ENCODE peak calls at places on chromosomes 12 and 14, in eight cellular contexts. A, R, P, O, Q, L, Z and S are unnamed samples.

GRCh38 chr12:110252716-110253115 is 28.3 kb upstream of the ATP2A2 start:
- DNase-seq in A (no peak), Q (no peak), P (no peak), L (no peak), R (no peak), O (no peak), Z (no peak), S (no peak)

GRCh38 chr14:52767058-52767833 is 24.2 kb downstream of the GNPNAT1 start:
- DNase-seq in Q (no peak), A (no peak), O (no peak), P (no peak), L (no peak), R (no peak), Z (no peak), S (no peak)

GRCh38 chr12:46179693-46180452 is 89.0 kb downstream of the SLC38A1 start:
- DNase-seq in O (no peak), L (no peak), Q (no peak), R (no peak), A (peak; percentile 27), P (no peak), Z (no peak), S (no peak)

GRCh38 chr12:89439946-89440345 is 84.7 kb downstream of the GALNT4 start:
- DNase-seq in A (no peak), P (no peak), L (no peak), O (no peak), R (no peak), Q (no peak), Z (no peak), S (no peak)

GRCh38 chr12:132152411-132152821 is 8.2 kb downstream of the NOC4L start:
- DNase-seq in P (no peak), Z (no peak), A (no peak), R (no peak), O (no peak), L (no peak), Q (no peak), S (no peak)

GRCh38 chr14:49853572-49854375 is 1.2 kb upstream of the NEMF start:
- DNase-seq in P (peak; percentile 73), Z (peak; percentile 70), A (peak; percentile 43), O (peak; percentile 88), R (peak; percentile 92), L (peak; percentile 14), Q (no peak), S (peak; percentile 36)

GRCh38 chr12:25794580-25794979 is 163.9 kb upstream of the RASSF8 start:
- DNase-seq in A (no peak), Q (no peak), O (no peak), P (no peak), R (no peak), L (no peak), Z (no peak), S (no peak)

GRCh38 chr12:45762185-45763110 is 32.9 kb downstream of the ARID2 start:
- DNase-seq in A (peak; percentile 16), Q (no peak), R (peak; percentile 60), P (peak; percentile 53), Z (peak; percentile 30), O (no peak), L (peak; percentile 1), S (peak; percentile 10)

GRCh38 chr14:74546416-74546815 is 52.9 kb downstream of the ISCA2 start:
- DNase-seq in P (no peak), R (no peak), O (no peak), Z (no peak), Q (no peak), A (no peak), L (no peak), S (no peak)

GRCh38 chr12:99053599-99054362 is 408.7 kb downstream of the APAF1 start:
- DNase-seq in L (no peak), Q (no peak), O (no peak), A (no peak), R (no peak), Z (no peak), P (no peak), S (no peak)

GRCh38 chr14:69204753-69205152 is 13.5 kb downstream of the EXD2 start:
- DNase-seq in Q (no peak), P (no peak), O (peak; percentile 16), L (no peak), A (no peak), Z (no peak), R (no peak), S (no peak)

GRCh38 chr12:82203076-82203475 is 155.1 kb downstream of the CCDC59 start:
- DNase-seq in L (no peak), O (no peak), A (no peak), Q (no peak), R (no peak), P (no peak), Z (no peak), S (no peak)

GRCh38 chr12:50326636-50327284 is 43.4 kb upstream of the LIMA1 start:
- DNase-seq in L (no peak), O (no peak), A (no peak), Q (no peak), P (peak; percentile 74), R (no peak), Z (no peak), S (no peak)

GRCh38 chr12:46609671-46610070 is 216.1 kb downstream of the SLC38A4 start:
- DNase-seq in Z (no peak), R (no peak), A (no peak), P (no peak), Q (no peak), L (no peak), O (no peak), S (no peak)

GRCh38 chr14:87805315-87805723 is 187.7 kb downstream of the GALC start:
- DNase-seq in Z (peak; percentile 53), A (peak; percentile 40), O (peak; percentile 39), R (peak; percentile 76), P (no peak), Q (no peak), L (no peak), S (no peak)